ENCODE peak calls at places on chromosomes 5 and 9, in nine cellular contexts. One of them, this sample, is unnamed. For H3K9me3, the result is how much of the 10 kb centered on the place peaks cover.

GRCh38 chr9:123629531-123629930 is 273.5 kb downstream of the CRB2 start:
- DNase-seq in gastrocnemius medialis: no peak
- DNase-seq in MM.1S: no peak
- DNase-seq in heart right ventricle: no peak
- DNase-seq in uterus: no peak
- DNase-seq in endothelial cell of umbilical vein: no peak
- DNase-seq in HCT116: no peak
- DNase-seq in cardiac muscle cell: no peak
- DNase-seq in ovary: no peak
- DNase-seq in this sample: no peak

GRCh38 chr5:67166460-67166871 is 30.1 kb downstream of the CD180 start:
- DNase-seq in gastrocnemius medialis: no peak
- DNase-seq in MM.1S: no peak
- DNase-seq in heart right ventricle: peak
- DNase-seq in uterus: no peak
- DNase-seq in endothelial cell of umbilical vein: no peak
- DNase-seq in HCT116: peak
- DNase-seq in cardiac muscle cell: no peak
- DNase-seq in ovary: no peak
- DNase-seq in this sample: no peak

GRCh38 chr5:91200692-91201091 is 182.4 kb downstream of the ARRDC3 start:
- DNase-seq in gastrocnemius medialis: no peak
- DNase-seq in MM.1S: no peak
- DNase-seq in heart right ventricle: no peak
- DNase-seq in uterus: no peak
- DNase-seq in endothelial cell of umbilical vein: no peak
- DNase-seq in HCT116: no peak
- DNase-seq in cardiac muscle cell: no peak
- DNase-seq in ovary: no peak
- DNase-seq in this sample: no peak

GRCh38 chr9:93090091-93090655 is 5.8 kb upstream of the CARD19 start:
- DNase-seq in gastrocnemius medialis: no peak
- DNase-seq in MM.1S: no peak
- DNase-seq in heart right ventricle: no peak
- DNase-seq in uterus: peak
- DNase-seq in endothelial cell of umbilical vein: no peak
- DNase-seq in HCT116: no peak
- DNase-seq in cardiac muscle cell: no peak
- DNase-seq in ovary: peak
- DNase-seq in this sample: no peak

GRCh38 chr9:137719194-137719593 is 100.4 kb downstream of the EHMT1 start:
- DNase-seq in gastrocnemius medialis: no peak
- DNase-seq in MM.1S: no peak
- DNase-seq in heart right ventricle: no peak
- DNase-seq in uterus: no peak
- DNase-seq in endothelial cell of umbilical vein: no peak
- DNase-seq in HCT116: no peak
- DNase-seq in cardiac muscle cell: no peak
- DNase-seq in ovary: no peak
- DNase-seq in this sample: no peak

GRCh38 chr9:4292781-4293180 is 7.1 kb downstream of the GLIS3 start:
- DNase-seq in gastrocnemius medialis: no peak
- DNase-seq in MM.1S: no peak
- DNase-seq in heart right ventricle: no peak
- DNase-seq in uterus: no peak
- DNase-seq in endothelial cell of umbilical vein: no peak
- DNase-seq in HCT116: no peak
- DNase-seq in cardiac muscle cell: no peak
- DNase-seq in ovary: no peak
- DNase-seq in this sample: no peak

GRCh38 chr9:99192786-99193465 is 28.8 kb downstream of the ALG2 start:
- DNase-seq in gastrocnemius medialis: no peak
- DNase-seq in MM.1S: no peak
- DNase-seq in heart right ventricle: no peak
- DNase-seq in uterus: no peak
- DNase-seq in endothelial cell of umbilical vein: no peak
- DNase-seq in HCT116: no peak
- DNase-seq in cardiac muscle cell: no peak
- DNase-seq in ovary: no peak
- DNase-seq in this sample: no peak

GRCh38 chr9:27625751-27626628 is 52.7 kb upstream of the C9orf72 start:
- DNase-seq in gastrocnemius medialis: no peak
- DNase-seq in MM.1S: no peak
- DNase-seq in heart right ventricle: no peak
- DNase-seq in uterus: no peak
- DNase-seq in endothelial cell of umbilical vein: no peak
- DNase-seq in HCT116: no peak
- DNase-seq in cardiac muscle cell: no peak
- DNase-seq in ovary: no peak
- DNase-seq in this sample: no peak

GRCh38 chr9:77457916-77458592 is 190.1 kb downstream of the GNA14 start:
- DNase-seq in gastrocnemius medialis: no peak
- DNase-seq in MM.1S: peak
- DNase-seq in heart right ventricle: no peak
- DNase-seq in uterus: peak
- DNase-seq in endothelial cell of umbilical vein: peak
- DNase-seq in HCT116: peak
- DNase-seq in cardiac muscle cell: peak
- DNase-seq in ovary: peak
- DNase-seq in this sample: no peak

GRCh38 chr5:149060325-149060724 is 2.5 kb downstream of the SH3TC2 start:
- DNase-seq in gastrocnemius medialis: no peak
- DNase-seq in MM.1S: no peak
- DNase-seq in heart right ventricle: peak
- DNase-seq in uterus: no peak
- DNase-seq in endothelial cell of umbilical vein: peak
- DNase-seq in HCT116: no peak
- DNase-seq in cardiac muscle cell: peak
- DNase-seq in ovary: no peak
- DNase-seq in this sample: no peak

DNA sequence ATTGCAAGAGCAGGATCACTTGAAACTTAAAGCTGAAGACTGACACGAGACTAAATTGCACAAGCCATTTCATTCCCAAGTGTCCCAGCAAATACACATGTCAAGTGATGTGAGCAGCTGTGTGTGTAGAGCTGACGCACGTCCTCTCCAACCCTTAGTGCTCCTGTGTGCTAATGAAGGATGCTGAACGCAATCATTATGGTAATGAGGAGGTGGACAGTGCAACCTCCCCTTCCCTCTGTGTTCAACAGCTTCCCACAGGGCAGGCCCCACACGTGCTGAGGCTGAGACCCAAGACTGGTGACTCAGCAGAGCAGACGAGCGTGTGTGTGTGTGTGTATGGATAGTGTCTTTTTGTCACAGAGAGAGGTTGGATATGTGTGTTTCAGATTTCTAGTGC is 702.1 kb downstream of the SEMA5A start:
- DNase-seq in gastrocnemius medialis: no peak
- DNase-seq in MM.1S: no peak
- DNase-seq in heart right ventricle: peak
- DNase-seq in uterus: no peak
- DNase-seq in endothelial cell of umbilical vein: no peak
- DNase-seq in HCT116: no peak
- DNase-seq in cardiac muscle cell: no peak
- DNase-seq in ovary: no peak
- DNase-seq in this sample: no peak
- H3K9me3 ChIP-seq in gastrocnemius medialis: under half
- H3K9me3 ChIP-seq in MM.1S: under half
- H3K9me3 ChIP-seq in heart right ventricle: under half
- H3K9me3 ChIP-seq in uterus: under half
- H3K9me3 ChIP-seq in endothelial cell of umbilical vein: under half
- H3K9me3 ChIP-seq in HCT116: under half
- H3K9me3 ChIP-seq in cardiac muscle cell: under half
- H3K9me3 ChIP-seq in ovary: under half
- H3K9me3 ChIP-seq in this sample: under half

GRCh38 chr5:151216781-151217180 is 7.1 kb downstream of the CCDC69 start:
- DNase-seq in gastrocnemius medialis: no peak
- DNase-seq in MM.1S: no peak
- DNase-seq in heart right ventricle: no peak
- DNase-seq in uterus: no peak
- DNase-seq in endothelial cell of umbilical vein: no peak
- DNase-seq in HCT116: no peak
- DNase-seq in cardiac muscle cell: no peak
- DNase-seq in ovary: no peak
- DNase-seq in this sample: no peak

GRCh38 chr5:151219789-151220188 is 4.1 kb downstream of the CCDC69 start:
- DNase-seq in gastrocnemius medialis: no peak
- DNase-seq in MM.1S: no peak
- DNase-seq in heart right ventricle: no peak
- DNase-seq in uterus: no peak
- DNase-seq in endothelial cell of umbilical vein: no peak
- DNase-seq in HCT116: no peak
- DNase-seq in cardiac muscle cell: no peak
- DNase-seq in ovary: no peak
- DNase-seq in this sample: no peak

GRCh38 chr5:151221574-151221973 is 2.3 kb downstream of the CCDC69 start:
- DNase-seq in gastrocnemius medialis: no peak
- DNase-seq in MM.1S: no peak
- DNase-seq in heart right ventricle: no peak
- DNase-seq in uterus: no peak
- DNase-seq in endothelial cell of umbilical vein: no peak
- DNase-seq in HCT116: no peak
- DNase-seq in cardiac muscle cell: no peak
- DNase-seq in ovary: no peak
- DNase-seq in this sample: no peak

GRCh38 chr5:151218177-151218576 is 5.7 kb downstream of the CCDC69 start:
- DNase-seq in gastrocnemius medialis: no peak
- DNase-seq in MM.1S: no peak
- DNase-seq in heart right ventricle: no peak
- DNase-seq in uterus: no peak
- DNase-seq in endothelial cell of umbilical vein: no peak
- DNase-seq in HCT116: no peak
- DNase-seq in cardiac muscle cell: no peak
- DNase-seq in ovary: no peak
- DNase-seq in this sample: no peak

GRCh38 chr5:151219138-151219537 is 4.8 kb downstream of the CCDC69 start:
- DNase-seq in gastrocnemius medialis: no peak
- DNase-seq in MM.1S: no peak
- DNase-seq in heart right ventricle: no peak
- DNase-seq in uterus: no peak
- DNase-seq in endothelial cell of umbilical vein: no peak
- DNase-seq in HCT116: no peak
- DNase-seq in cardiac muscle cell: no peak
- DNase-seq in ovary: no peak
- DNase-seq in this sample: no peak
- H3K27ac ChIP-seq in gastrocnemius medialis: peak
- H3K27ac ChIP-seq in MM.1S: no peak
- H3K27ac ChIP-seq in heart right ventricle: no peak
- H3K27ac ChIP-seq in uterus: no peak
- H3K27ac ChIP-seq in endothelial cell of umbilical vein: no peak
- H3K27ac ChIP-seq in HCT116: no peak
- H3K27ac ChIP-seq in cardiac muscle cell: no peak
- H3K27ac ChIP-seq in ovary: no peak
- H3K27ac ChIP-seq in this sample: no peak

GRCh38 chr9:133340916-133341315 is 4.9 kb upstream of the SURF6 start:
- DNase-seq in gastrocnemius medialis: no peak
- DNase-seq in MM.1S: no peak
- DNase-seq in heart right ventricle: no peak
- DNase-seq in uterus: no peak
- DNase-seq in endothelial cell of umbilical vein: no peak
- DNase-seq in HCT116: no peak
- DNase-seq in cardiac muscle cell: no peak
- DNase-seq in ovary: no peak
- DNase-seq in this sample: no peak

GRCh38 chr9:133341369-133342082 is 5.5 kb upstream of the SURF6 start:
- DNase-seq in gastrocnemius medialis: peak
- DNase-seq in MM.1S: no peak
- DNase-seq in heart right ventricle: peak
- DNase-seq in uterus: no peak
- DNase-seq in endothelial cell of umbilical vein: no peak
- DNase-seq in HCT116: no peak
- DNase-seq in cardiac muscle cell: no peak
- DNase-seq in ovary: no peak
- DNase-seq in this sample: no peak

GRCh38 chr9:133344071-133344470 is 3.9 kb downstream of the MED22 start:
- DNase-seq in gastrocnemius medialis: no peak
- DNase-seq in MM.1S: no peak
- DNase-seq in heart right ventricle: no peak
- DNase-seq in uterus: no peak
- DNase-seq in endothelial cell of umbilical vein: no peak
- DNase-seq in HCT116: no peak
- DNase-seq in cardiac muscle cell: no peak
- DNase-seq in ovary: no peak
- DNase-seq in this sample: no peak

GRCh38 chr9:133342083-133342406 is 5.9 kb downstream of the MED22 start:
- DNase-seq in gastrocnemius medialis: no peak
- DNase-seq in MM.1S: no peak
- DNase-seq in heart right ventricle: no peak
- DNase-seq in uterus: no peak
- DNase-seq in endothelial cell of umbilical vein: no peak
- DNase-seq in HCT116: no peak
- DNase-seq in cardiac muscle cell: no peak
- DNase-seq in ovary: no peak
- DNase-seq in this sample: no peak

GRCh38 chr9:133342570-133342969 is 5.4 kb downstream of the MED22 start:
- DNase-seq in gastrocnemius medialis: no peak
- DNase-seq in MM.1S: no peak
- DNase-seq in heart right ventricle: no peak
- DNase-seq in uterus: no peak
- DNase-seq in endothelial cell of umbilical vein: no peak
- DNase-seq in HCT116: no peak
- DNase-seq in cardiac muscle cell: no peak
- DNase-seq in ovary: no peak
- DNase-seq in this sample: no peak
- TF ChIP-seq CTCF in gastrocnemius medialis: no peak
- TF ChIP-seq CTCF in MM.1S: peak
- TF ChIP-seq CTCF in heart right ventricle: no peak
- TF ChIP-seq CTCF in uterus: no peak
- TF ChIP-seq CTCF in endothelial cell of umbilical vein: no peak
- TF ChIP-seq CTCF in HCT116: no peak
- TF ChIP-seq CTCF in cardiac muscle cell: no peak
- TF ChIP-seq CTCF in ovary: no peak
- TF ChIP-seq CTCF in this sample: no peak

DNA sequence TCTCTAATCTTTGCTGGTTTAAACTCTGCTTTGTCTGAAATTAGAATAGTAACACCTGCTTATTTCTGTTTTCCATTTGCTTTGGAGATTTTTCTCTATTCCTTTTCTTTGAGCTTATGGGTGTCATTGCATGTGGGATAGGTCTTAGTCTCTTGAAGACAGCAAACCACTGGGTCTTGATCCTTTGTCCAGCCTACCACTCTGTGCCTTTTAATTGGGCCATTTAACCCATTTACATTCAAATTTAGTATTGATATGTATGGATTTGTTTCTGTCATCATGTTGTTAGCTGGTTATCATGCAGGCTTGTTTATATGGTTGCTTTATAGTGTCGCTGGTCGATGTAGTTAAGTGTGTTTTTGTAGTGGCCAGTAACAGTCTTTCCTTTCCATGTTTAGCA is 914.7 kb downstream of the MAT2B start:
- DNase-seq in gastrocnemius medialis: no peak
- DNase-seq in MM.1S: no peak
- DNase-seq in heart right ventricle: no peak
- DNase-seq in uterus: no peak
- DNase-seq in endothelial cell of umbilical vein: no peak
- DNase-seq in HCT116: no peak
- DNase-seq in cardiac muscle cell: no peak
- DNase-seq in ovary: no peak
- DNase-seq in this sample: no peak
- H3K9me3 ChIP-seq in gastrocnemius medialis: under half
- H3K9me3 ChIP-seq in MM.1S: under half
- H3K9me3 ChIP-seq in heart right ventricle: under half
- H3K9me3 ChIP-seq in uterus: under half
- H3K9me3 ChIP-seq in endothelial cell of umbilical vein: under half
- H3K9me3 ChIP-seq in HCT116: under half
- H3K9me3 ChIP-seq in cardiac muscle cell: under half
- H3K9me3 ChIP-seq in ovary: under half
- H3K9me3 ChIP-seq in this sample: under half